ENCODE peak calls at places on chromosomes 7 and 10, in nine cellular contexts. C is A549; K is T-helper 17 cell; F is substantia nigra; W is NCI-H510A treated with DMSO at 0.1 percent for 48 hours; N is fibroblast of mammary gland; R is natural killer cell; V is progenitor cell of endocrine pancreas; Z is effector CD4-positive, alpha-beta T cell. Y is an unnamed sample.

GRCh38 chr10:79193694-79194382 is 125.1 kb downstream of the ZMIZ1 start:
- DNase-seq in R (no peak), N (no peak), Z (no peak), K (no peak), V (no peak), W (no peak), C (no peak), F (no peak), Y (no peak)

GRCh38 chr7:20798694-20799121 is 12.0 kb upstream of the SP8 start:
- DNase-seq in K (no peak), Z (no peak), V (no peak), R (no peak), N (no peak), W (peak), F (no peak), C (no peak), Y (no peak)

GRCh38 chr7:116527521-116527920 is 2.7 kb downstream of the CAV1 start:
- DNase-seq in W (no peak), C (no peak), F (no peak), V (no peak), N (peak), K (no peak), Z (no peak), R (no peak), Y (no peak)

GRCh38 chr7:31020652-31021051 is 31.5 kb upstream of the ADCYAP1R1 start:
- DNase-seq in K (no peak), V (no peak), C (no peak), W (no peak), R (no peak), F (no peak), N (no peak), Z (no peak), Y (no peak)

GRCh38 chr10:88661018-88661417 is 3.2 kb upstream of the LIPF start:
- DNase-seq in V (no peak), K (no peak), Z (no peak), C (no peak), R (no peak), F (no peak), N (no peak), W (no peak), Y (no peak)

GRCh38 chr7:108503112-108504026 is 22.6 kb downstream of the PNPLA8 start:
- DNase-seq in F (no peak), K (no peak), V (no peak), C (no peak), W (no peak), R (no peak), Z (no peak), N (peak), Y (no peak)

GRCh38 chr7:104482362-104483042 is 154.1 kb downstream of the LHFPL3 start:
- DNase-seq in V (no peak), W (peak), F (no peak), K (no peak), Z (no peak), N (no peak), C (no peak), R (no peak), Y (no peak)

GRCh38 chr7:46791180-46791579 is 790.7 kb downstream of the TNS3 start:
- DNase-seq in K (no peak), C (no peak), Z (no peak), N (peak), W (no peak), F (no peak), V (no peak), R (no peak), Y (peak)

GRCh38 chr10:62735464-62736188 is 68.9 kb upstream of the ADO start:
- DNase-seq in F (no peak), K (no peak), V (no peak), N (peak), R (no peak), C (no peak), Z (no peak), W (no peak), Y (peak)

GRCh38 chr10:12690525-12691139 is 310.9 kb downstream of the CCDC3 start:
- DNase-seq in Z (no peak), C (no peak), F (no peak), N (no peak), R (no peak), W (peak), V (no peak), K (no peak), Y (no peak)

GRCh38 chr10:13987472-13987871 is 343.3 kb downstream of the FRMD4A start:
- DNase-seq in V (no peak), W (no peak), K (no peak), C (no peak), R (no peak), N (peak), F (no peak), Z (no peak), Y (peak)

GRCh38 chr10:89515031-89515841 is 20.2 kb downstream of the SLC16A12 start:
- DNase-seq in Z (no peak), V (no peak), W (no peak), C (no peak), K (no peak), R (no peak), F (no peak), N (peak), Y (peak)

GRCh38 chr10:49486009-49486408 is 52.9 kb downstream of the ERCC6 start:
- DNase-seq in C (no peak), N (no peak), R (no peak), V (no peak), K (no peak), W (no peak), Z (no peak), F (no peak), Y (no peak)

GRCh38 chr10:132518572-132519381 is 18.8 kb upstream of the INPP5A start:
- DNase-seq in R (no peak), K (no peak), Z (no peak), C (no peak), V (no peak), F (no peak), W (no peak), N (no peak), Y (no peak)

GRCh38 chr10:103506061-103506460 is 12.6 kb downstream of the NEURL1 start:
- DNase-seq in V (no peak), K (no peak), R (no peak), C (no peak), W (no peak), F (no peak), N (no peak), Z (no peak), Y (no peak)

GRCh38 chr7:100124301-100125229 is 2.2 kb upstream of the MBLAC1 start:
- DNase-seq in Z (no peak), K (no peak), W (no peak), N (no peak), F (no peak), C (no peak), V (no peak), R (no peak), Y (no peak)

Y was measured in iris pigment epithelial cell.